ENCODE peak calls at places on chromosomes 6 and 20, in four cellular contexts. R is CD8-positive, alpha-beta T cell; I is Right ventricle myocardium inferior; U is SK-MEL-5. V is an unnamed sample.

GRCh38 chr20:25308671-25309394 is 60.9 kb downstream of the PYGB start:
- DNase-seq in R (no peak), I (peak), U (no peak), V (no peak)

GRCh38 chr20:16485406-16485805 is 87.8 kb downstream of the KIF16B start:
- DNase-seq in R (no peak), I (no peak), U (no peak), V (no peak)

GRCh38 chr6:34147906-34148701 is 2.2 kb upstream of the GRM4 start:
- DNase-seq in R (no peak), I (no peak), U (no peak), V (no peak)

GRCh38 chr20:6718660-6719059 is 48.8 kb upstream of the BMP2 start:
- DNase-seq in R (no peak), I (no peak), U (no peak), V (no peak)

GRCh38 chr20:20130399-20130798 is 78.1 kb downstream of the CFAP61 start:
- DNase-seq in R (no peak), I (no peak), U (peak), V (no peak)

GRCh38 chr6:36514554-36515456 is 32.5 kb downstream of the STK38 start:
- DNase-seq in R (no peak), I (no peak), U (no peak), V (no peak)

GRCh38 chr6:35905841-35906498 is 14.9 kb downstream of the SRPK1 start:
- DNase-seq in R (no peak), I (no peak), U (no peak), V (no peak)

GRCh38 chr20:63850689-63851547 is 10.4 kb upstream of the ABHD16B start:
- DNase-seq in R (no peak), I (no peak), U (no peak), V (no peak)

GRCh38 chr20:40160151-40160550 is 528.9 kb downstream of the MAFB start:
- DNase-seq in R (no peak), I (no peak), U (peak), V (peak)

GRCh38 chr20:4709261-4710105 is 12.2 kb upstream of the PRND start:
- DNase-seq in R (no peak), I (no peak), U (no peak), V (no peak)

GRCh38 chr20:40938020-40938419 is 90.6 kb upstream of the TOP1 start:
- DNase-seq in R (no peak), I (no peak), U (peak), V (no peak)

GRCh38 chr6:96610019-96610418 is 47.1 kb downstream of the FHL5 start:
- DNase-seq in R (no peak), I (no peak), U (no peak), V (no peak)

V was measured in naive thymus-derived CD4-positive, alpha-beta T cell.